ENCODE peak calls at places on chromosomes 1 and 21, in four cellular contexts. M is aorta, L is NCI-H2029 treated with DMSO at 0.1 percent for 48 hours, Z is T-helper 2 cell. Q is an unnamed sample.

GRCh38 chr1:119047040-119047438 is 58.9 kb upstream of the TBX15 start:
- DNase-seq in Z (no peak), M (no peak), L (no peak), Q (no peak)

GRCh38 chr1:234696148-234696576 is 86.2 kb upstream of the IRF2BP2 start:
- DNase-seq in L (no peak), Z (no peak), M (no peak), Q (no peak)

GRCh38 chr1:233094691-233095090 is 144.3 kb downstream of the NTPCR start:
- DNase-seq in L (no peak), Z (no peak), M (no peak), Q (no peak)

GRCh38 chr1:217029311-217030157 is 306.3 kb upstream of the ESRRG start:
- DNase-seq in L (no peak), Z (no peak), M (peak; percentile 43), Q (peak; percentile 46)

GRCh38 chr1:229140018-229140417 is 130.9 kb upstream of the RAB4A start:
- DNase-seq in M (no peak), L (no peak), Z (no peak), Q (no peak)

GRCh38 chr1:37605806-37606474 is 10.2 kb upstream of the GNL2 start:
- DNase-seq in Z (no peak), M (no peak), L (no peak), Q (no peak)

GRCh38 chr1:158022554-158023278 is 29.3 kb downstream of the KIRREL1 start:
- DNase-seq in M (no peak), L (no peak), Z (no peak), Q (no peak)

GRCh38 chr21:32137266-32137665 is 141.6 kb downstream of the MIS18A start:
- DNase-seq in Z (no peak), M (no peak), L (no peak), Q (no peak)

GRCh38 chr1:223824712-223825111 is 21.0 kb downstream of the TP53BP2 start:
- DNase-seq in L (no peak), M (no peak), Z (no peak), Q (no peak)

GRCh38 chr1:212203611-212204010 is 81.6 kb upstream of the PPP2R5A start:
- DNase-seq in M (no peak), Z (no peak), L (no peak), Q (no peak)

GRCh38 chr21:36454706-36455105 is 25.2 kb downstream of the CLDN14 start:
- DNase-seq in M (no peak), Z (no peak), L (no peak), Q (no peak)

GRCh38 chr21:26041441-26042180 is 129.0 kb downstream of the APP start:
- DNase-seq in Z (no peak), M (no peak), L (peak; percentile 19), Q (no peak)

GRCh38 chr1:230832466-230832865 is 35.9 kb downstream of the C1orf198 start:
- DNase-seq in L (no peak), M (no peak), Z (no peak), Q (no peak)

GRCh38 chr21:22827422-22827821 is 1829.2 kb downstream of the NCAM2 start:
- DNase-seq in Z (no peak), M (no peak), L (no peak), Q (no peak)

GRCh38 chr1:160005070-160005469 is 26.7 kb downstream of the PIGM start:
- DNase-seq in L (no peak), M (no peak), Z (no peak), Q (no peak)

GRCh38 chr21:44059710-44060109 is 47.5 kb upstream of the PWP2 start:
- DNase-seq in M (no peak), Z (no peak), L (peak; percentile 58), Q (no peak)

GRCh38 chr1:65595724-65596123 is 175.3 kb downstream of the LEPR start:
- DNase-seq in Z (no peak), M (no peak), L (no peak), Q (no peak)

Q was measured in right lobe of liver.